ENCODE peak calls at places on chromosome 16, in six cellular contexts. E is GM23338, Z is WTC11, S is H1, I is HepG2, P is GM12878. X is an unnamed sample.

GRCh38 chr16:88298882-88299745 is 83.6 kb upstream of the ZNF469 start:
- DNase-seq in E (no peak), Z (no peak), S (no peak), I (no peak), P (no peak), X (no peak)

GRCh38 chr16:73125860-73126259 is 77.9 kb upstream of the ZFHX3 start:
- DNase-seq in E (no peak), Z (no peak), S (no peak), I (no peak), P (no peak), X (no peak)

GRCh38 chr16:12869681-12870427 is 31.5 kb upstream of the SHISA9 start:
- DNase-seq in E (no peak), Z (no peak), S (no peak), I (no peak), P (no peak), X (no peak)

GRCh38 chr16:65754799-65755691 is 611.4 kb upstream of the CDH5 start:
- DNase-seq in E (no peak), Z (no peak), S (no peak), I (no peak), P (no peak), X (no peak)

GRCh38 chr16:27551046-27551445 is 1.1 kb downstream of the KATNIP start:
- DNase-seq in E (no peak), Z (no peak), S (no peak), I (no peak), P (no peak), X (no peak)

GRCh38 chr16:31734265-31734664 is 139.3 kb upstream of the ZNF267 start:
- DNase-seq in E (no peak), Z (no peak), S (no peak), I (no peak), P (no peak), X (no peak)

GRCh38 chr16:4862639-4863038 is 15.4 kb downstream of the UBN1 start:
- DNase-seq in E (no peak), Z (no peak), S (no peak), I (no peak), P (no peak), X (no peak)

GRCh38 chr16:88773812-88774291 is 11.2 kb downstream of the PIEZO1 start:
- DNase-seq in E (peak), Z (peak), S (no peak), I (no peak), P (no peak), X (peak)

GRCh38 chr16:27639588-27640276 is 89.8 kb downstream of the KATNIP start:
- DNase-seq in E (peak), Z (peak), S (peak), I (peak), P (peak), X (peak)

GRCh38 chr16:53576904-53577303 is 73.9 kb upstream of the AKTIP start:
- DNase-seq in E (no peak), Z (no peak), S (no peak), I (no peak), P (no peak), X (no peak)

GRCh38 chr16:424033-424622 is 1.3 kb upstream of the RAB11FIP3 start:
- DNase-seq in E (no peak), Z (no peak), S (no peak), I (peak), P (no peak), X (no peak)

GRCh38 chr16:9225527-9226316 is 134.3 kb downstream of the HAPSTR1 start:
- DNase-seq in E (peak), Z (peak), S (no peak), I (peak), P (no peak), X (peak)

GRCh38 chr16:8204769-8205168 is 385.5 kb downstream of the TMEM114 start:
- DNase-seq in E (no peak), Z (no peak), S (no peak), I (no peak), P (no peak), X (no peak)

GRCh38 chr16:57270221-57271062 is 14.0 kb downstream of the PLLP start:
- DNase-seq in E (peak), Z (no peak), S (no peak), I (no peak), P (no peak), X (no peak)

GRCh38 chr16:69141014-69141413 is 8.6 kb downstream of the UTP4 start:
- DNase-seq in E (no peak), Z (no peak), S (no peak), I (no peak), P (no peak), X (no peak)

GRCh38 chr16:56233795-56234566 is 42.7 kb downstream of the GNAO1 start:
- DNase-seq in E (no peak), Z (no peak), S (no peak), I (peak), P (no peak), X (no peak)

GRCh38 chr16:53216798-53217197 is 162.0 kb downstream of the CHD9 start:
- DNase-seq in E (no peak), Z (no peak), S (no peak), I (no peak), P (no peak), X (no peak)

GRCh38 chr16:84841787-84842300 is 22.1 kb downstream of the CRISPLD2 start:
- DNase-seq in E (peak), Z (peak), S (peak), I (no peak), P (no peak), X (no peak)

GRCh38 chr16:58118801-58119508 is 10.2 kb downstream of the CFAP20 start:
- DNase-seq in E (no peak), Z (no peak), S (no peak), I (no peak), P (no peak), X (no peak)

GRCh38 chr16:23837553-23838308 is 1.9 kb downstream of the PRKCB start:
- DNase-seq in E (peak), Z (no peak), S (no peak), I (no peak), P (no peak), X (peak)

GRCh38 chr16:85148959-85149358 is 36.7 kb upstream of the CIBAR2 start:
- DNase-seq in E (no peak), Z (no peak), S (no peak), I (no peak), P (no peak), X (no peak)

GRCh38 chr16:8866884-8867482 is 1.8 kb downstream of the CARHSP1 start:
- DNase-seq in E (no peak), Z (no peak), S (no peak), I (no peak), P (no peak), X (no peak)

GRCh38 chr16:31876955-31877828 is 3.6 kb downstream of the ZNF267 start:
- DNase-seq in E (no peak), Z (no peak), S (no peak), I (peak), P (peak), X (no peak)

GRCh38 chr16:55369151-55369550 is 45.1 kb downstream of the IRX6 start:
- DNase-seq in E (no peak), Z (no peak), S (no peak), I (no peak), P (no peak), X (no peak)

GRCh38 chr16:55120408-55120807 is 189.7 kb downstream of the IRX5 start:
- DNase-seq in E (peak), Z (peak), S (no peak), I (peak), P (no peak), X (peak)

GRCh38 chr16:49834496-49835009 is 21.4 kb downstream of the ZNF423 start:
- DNase-seq in E (peak), Z (peak), S (peak), I (no peak), P (no peak), X (no peak)

GRCh38 chr16:12228607-12229499 is 252.3 kb downstream of the SNX29 start:
- DNase-seq in E (peak), Z (peak), S (peak), I (peak), P (no peak), X (peak)

GRCh38 chr16:60181542-60181941 is 1447.4 kb upstream of the GOT2 start:
- DNase-seq in E (no peak), Z (no peak), S (no peak), I (no peak), P (no peak), X (no peak)

GRCh38 chr16:56328276-56329022 is 96.9 kb downstream of the AMFR start:
- DNase-seq in E (no peak), Z (no peak), S (no peak), I (no peak), P (no peak), X (no peak)

DNA sequence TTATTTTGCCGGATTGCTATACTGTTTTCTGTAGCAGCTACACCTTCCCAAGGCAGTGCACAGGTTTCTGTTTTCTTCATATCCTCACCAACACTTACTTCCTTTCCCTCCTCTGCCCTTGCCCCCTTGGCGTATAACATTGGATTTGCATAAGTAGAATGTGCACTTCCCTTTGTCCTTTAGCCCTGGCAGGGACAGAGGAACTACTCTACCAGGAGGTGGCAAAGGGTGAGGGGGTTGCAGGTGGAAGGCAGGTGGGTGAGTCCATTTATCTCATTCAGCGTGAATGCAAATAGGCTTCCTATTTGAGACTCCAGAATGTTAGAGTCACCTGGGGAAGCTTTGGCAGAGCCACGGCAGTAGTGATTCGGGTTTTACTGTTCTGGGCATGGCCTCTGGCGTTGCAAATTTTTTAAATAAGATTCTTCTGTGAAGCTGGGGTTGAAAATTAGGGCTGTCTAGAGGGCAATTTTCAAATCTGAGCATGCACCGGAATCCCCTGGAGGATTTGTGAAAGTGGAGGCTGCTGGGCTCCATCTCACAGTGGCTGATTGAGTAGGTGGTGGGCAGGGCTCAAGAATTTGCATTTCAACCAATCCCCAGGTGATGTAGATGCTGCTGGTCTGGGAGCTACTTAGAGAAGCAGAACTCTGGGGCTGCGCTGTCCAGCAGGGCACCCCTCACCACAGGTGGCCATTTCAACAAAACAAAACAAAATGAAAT is 84.7 kb downstream of the PLCG2 start:
- DNase-seq in E (peak), Z (peak), S (no peak), I (no peak), P (peak), X (no peak)
- TF ChIP-seq CREB1 in E (no peak), Z (no peak), S (no peak), I (no peak), P (peak), X (no peak)

GRCh38 chr16:3175157-3176153 is 12.5 kb upstream of the OR1F1 start:
- DNase-seq in E (peak), Z (peak), S (peak), I (peak), P (no peak), X (peak)
- TF ChIP-seq CREB1 in E (no peak), Z (no peak), S (peak), I (no peak), P (no peak), X (no peak)

GRCh38 chr16:86756882-86757703 is 178.7 kb downstream of the FOXL1 start:
- DNase-seq in E (no peak), Z (no peak), S (no peak), I (no peak), P (no peak), X (no peak)
- TF ChIP-seq CREB1 in E (no peak), Z (no peak), S (no peak), I (no peak), P (no peak), X (no peak)

GRCh38 chr16:30136971-30137601 is 14.1 kb upstream of the MAPK3 start:
- DNase-seq in E (no peak), Z (no peak), S (no peak), I (no peak), P (no peak), X (no peak)
- TF ChIP-seq CREB1 in E (no peak), Z (no peak), S (no peak), I (no peak), P (no peak), X (no peak)

DNA sequence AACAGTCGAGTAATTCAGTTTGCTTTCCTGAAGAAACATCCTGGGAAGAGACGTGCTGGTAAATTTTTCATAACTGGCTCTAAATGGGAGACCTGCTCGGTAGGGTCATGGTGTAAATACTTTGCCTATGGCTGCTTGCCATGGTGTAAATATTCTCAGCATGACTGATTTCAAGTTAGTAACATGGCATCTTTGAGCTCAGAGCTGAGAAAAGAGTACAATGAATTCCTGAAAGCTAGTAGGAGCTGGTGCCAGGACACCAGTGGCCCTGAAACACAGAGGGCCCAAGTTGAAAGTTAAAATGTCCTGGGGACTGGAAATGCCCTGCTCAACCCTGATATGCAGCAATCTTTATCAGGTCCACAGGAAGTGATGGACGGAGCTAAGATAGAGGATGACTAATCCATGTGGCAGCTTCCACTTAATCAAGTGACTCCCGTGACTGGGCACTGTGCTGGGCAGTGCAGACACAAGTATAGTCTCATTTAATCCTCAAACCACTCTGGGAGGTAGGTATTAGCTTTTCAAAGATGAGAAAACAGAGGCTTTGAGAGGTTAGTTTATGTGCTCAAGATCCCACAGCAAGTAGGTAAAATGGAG is 130.1 kb upstream of the ADAMTS18 start:
- DNase-seq in E (no peak), Z (no peak), S (no peak), I (no peak), P (no peak), X (no peak)
- TF ChIP-seq CREB1 in E (no peak), Z (no peak), S (no peak), I (no peak), P (no peak), X (no peak)

DNA sequence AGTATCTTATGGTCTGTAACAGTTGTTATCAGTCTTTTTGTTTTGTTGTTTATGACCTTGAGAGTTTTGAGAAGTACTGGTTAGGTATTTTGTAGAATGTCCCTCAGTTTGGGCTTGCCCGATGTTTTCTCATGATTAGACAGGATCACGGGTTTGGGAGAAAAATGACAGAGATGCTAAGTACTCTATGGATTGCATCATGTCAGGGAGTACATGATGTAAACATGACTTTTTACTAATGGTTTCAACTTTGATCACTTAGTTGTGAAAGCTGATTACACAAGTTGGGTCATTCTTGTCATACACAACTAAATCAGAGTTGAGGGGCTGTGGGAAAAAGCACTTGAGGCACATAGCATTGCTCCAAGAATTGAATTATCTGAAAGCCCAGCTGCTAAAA is 94.7 kb upstream of the SIAH1 start:
- DNase-seq in E (no peak), Z (no peak), S (no peak), I (peak), P (no peak), X (no peak)
- TF ChIP-seq CREB1 in E (no peak), Z (no peak), S (no peak), I (peak), P (no peak), X (no peak)